ENCODE peak calls at places on chromosomes 6 and 20, in seven cellular contexts. P, E, U, L, Q, N and X are unnamed samples.

GRCh38 chr6:168851460-168852103 is 402.1 kb downstream of the THBS2 start:
- DNase-seq in P (no peak), E (no peak), U (no peak), L (no peak), Q (no peak), N (no peak), X (peak)

GRCh38 chr20:32437391-32438074 is 79.4 kb downstream of the ASXL1 start:
- DNase-seq in P (no peak), E (no peak), U (no peak), L (no peak), Q (no peak), N (no peak), X (no peak)

GRCh38 chr6:43253401-43253800 is 10.1 kb downstream of the TTBK1 start:
- DNase-seq in P (no peak), E (no peak), U (no peak), L (no peak), Q (no peak), N (no peak), X (no peak)

GRCh38 chr6:91926827-91927226 is 1340.0 kb upstream of the MAP3K7 start:
- DNase-seq in P (no peak), E (no peak), U (no peak), L (no peak), Q (peak), N (no peak), X (no peak)

GRCh38 chr6:11384531-11385309 is 152.3 kb upstream of the NEDD9 start:
- DNase-seq in P (no peak), E (no peak), U (no peak), L (no peak), Q (no peak), N (no peak), X (no peak)

GRCh38 chr6:108676555-108676954 is 115.8 kb downstream of the FOXO3 start:
- DNase-seq in P (no peak), E (no peak), U (no peak), L (no peak), Q (no peak), N (no peak), X (no peak)

GRCh38 chr6:36171573-36171972 is 25.0 kb upstream of the BRPF3 start:
- DNase-seq in P (no peak), E (no peak), U (no peak), L (no peak), Q (no peak), N (no peak), X (no peak)

GRCh38 chr20:49747707-49748524 is 34.2 kb upstream of the B4GALT5 start:
- DNase-seq in P (peak), E (no peak), U (no peak), L (peak), Q (peak), N (peak), X (peak)

GRCh38 chr20:21191839-21192238 is 66.0 kb downstream of the KIZ start:
- DNase-seq in P (no peak), E (no peak), U (peak), L (no peak), Q (no peak), N (no peak), X (peak)

GRCh38 chr20:44559302-44559701 is 23.1 kb upstream of the PKIG start:
- DNase-seq in P (no peak), E (no peak), U (no peak), L (no peak), Q (no peak), N (no peak), X (no peak)

GRCh38 chr20:50569864-50570836 is 60.0 kb downstream of the PTPN1 start:
- DNase-seq in P (no peak), E (no peak), U (peak), L (no peak), Q (no peak), N (no peak), X (peak)

GRCh38 chr6:162249907-162250642 is 477.5 kb downstream of the PRKN start:
- DNase-seq in P (no peak), E (no peak), U (no peak), L (no peak), Q (no peak), N (no peak), X (no peak)

GRCh38 chr6:33696538-33697518 is 14.7 kb downstream of the UQCC2 start:
- DNase-seq in P (peak), E (no peak), U (no peak), L (peak), Q (no peak), N (peak), X (peak)

GRCh38 chr6:43367245-43367984 is 2.0 kb downstream of the ZNF318 start:
- DNase-seq in P (no peak), E (no peak), U (no peak), L (no peak), Q (no peak), N (no peak), X (no peak)

GRCh38 chr6:35081426-35081851 is 59.7 kb downstream of the TCP11 start:
- DNase-seq in P (no peak), E (no peak), U (no peak), L (peak), Q (no peak), N (peak), X (peak)

GRCh38 chr6:16776394-16777017 is 15.2 kb upstream of the ATXN1 start:
- DNase-seq in P (no peak), E (no peak), U (no peak), L (peak), Q (no peak), N (no peak), X (peak)

GRCh38 chr20:22744341-22745193 is 160.2 kb upstream of the FOXA2 start:
- DNase-seq in P (no peak), E (no peak), U (no peak), L (no peak), Q (no peak), N (no peak), X (peak)

GRCh38 chr6:140436023-140436811 is 1061.8 kb upstream of the CITED2 start:
- DNase-seq in P (no peak), E (no peak), U (peak), L (no peak), Q (no peak), N (no peak), X (peak)

GRCh38 chr6:143516700-143517446 is 5.4 kb upstream of the FUCA2 start:
- DNase-seq in P (no peak), E (no peak), U (no peak), L (no peak), Q (no peak), N (no peak), X (no peak)

GRCh38 chr6:143514996-143515760 is 3.7 kb upstream of the FUCA2 start:
- DNase-seq in P (peak), E (no peak), U (no peak), L (no peak), Q (peak), N (no peak), X (no peak)

GRCh38 chr6:143515766-143516355 is 4.3 kb upstream of the FUCA2 start:
- DNase-seq in P (no peak), E (no peak), U (no peak), L (no peak), Q (no peak), N (no peak), X (no peak)

GRCh38 chr6:143510991-143511891 is at the start of gene FUCA2:
- DNase-seq in P (peak), E (peak), U (peak), L (peak), Q (peak), N (peak), X (peak)

GRCh38 chr6:143513410-143513809 is 1.9 kb upstream of the FUCA2 start:
- DNase-seq in P (peak), E (peak), U (peak), L (no peak), Q (no peak), N (peak), X (peak)
- TF ChIP-seq CTCF in P (peak), E (peak), U (peak), L (peak), Q (no peak), N (no peak), X (peak)

GRCh38 chr6:132598473-132598872 is 8.9 kb upstream of the TAAR5 start:
- DNase-seq in P (no peak), E (no peak), U (peak), L (no peak), Q (no peak), N (no peak), X (no peak)
- TF ChIP-seq CTCF in P (no peak), E (no peak), U (peak), L (no peak), Q (no peak), N (no peak), X (peak)

DNA sequence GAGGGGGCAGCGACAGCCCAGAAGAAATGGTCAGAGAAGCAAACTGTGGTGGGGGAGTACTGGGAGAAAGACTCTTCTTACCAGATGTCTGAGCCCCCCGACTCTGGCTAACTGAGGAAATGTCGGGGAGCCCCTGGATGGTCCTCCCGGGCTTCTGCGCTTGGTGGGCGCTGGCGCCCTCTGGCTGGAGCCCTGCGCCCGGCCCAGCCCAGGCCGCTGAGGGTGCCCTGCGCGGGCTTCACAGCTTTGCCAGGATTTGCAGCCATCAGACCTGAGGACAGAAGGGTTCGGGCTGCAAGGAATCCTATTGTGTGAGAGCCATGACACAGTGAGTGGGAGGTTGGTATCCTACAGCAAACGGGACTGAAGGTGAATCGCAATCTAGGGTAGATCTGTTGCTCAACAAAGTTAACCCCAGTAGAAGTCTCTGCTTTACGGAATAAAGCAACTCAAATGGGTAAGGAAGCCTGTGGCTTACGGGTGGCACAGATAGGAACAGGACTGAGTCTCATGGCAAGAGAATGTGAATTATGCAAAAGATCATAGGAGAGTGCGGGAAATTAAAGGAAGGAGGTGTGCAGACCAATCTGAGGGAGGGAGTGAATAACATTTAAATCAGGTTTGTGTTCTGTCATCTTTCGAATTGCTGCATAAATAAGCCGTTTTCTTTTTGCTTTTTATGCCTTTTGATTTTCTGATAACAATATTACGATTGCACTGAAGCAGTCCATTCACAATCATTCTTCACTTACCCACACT is 719 bp upstream of the RCAN2 start:
- DNase-seq in P (peak), E (no peak), U (peak), L (peak), Q (peak), N (peak), X (peak)
- TF ChIP-seq CTCF in P (peak), E (no peak), U (no peak), L (peak), Q (no peak), N (no peak), X (peak)

DNA sequence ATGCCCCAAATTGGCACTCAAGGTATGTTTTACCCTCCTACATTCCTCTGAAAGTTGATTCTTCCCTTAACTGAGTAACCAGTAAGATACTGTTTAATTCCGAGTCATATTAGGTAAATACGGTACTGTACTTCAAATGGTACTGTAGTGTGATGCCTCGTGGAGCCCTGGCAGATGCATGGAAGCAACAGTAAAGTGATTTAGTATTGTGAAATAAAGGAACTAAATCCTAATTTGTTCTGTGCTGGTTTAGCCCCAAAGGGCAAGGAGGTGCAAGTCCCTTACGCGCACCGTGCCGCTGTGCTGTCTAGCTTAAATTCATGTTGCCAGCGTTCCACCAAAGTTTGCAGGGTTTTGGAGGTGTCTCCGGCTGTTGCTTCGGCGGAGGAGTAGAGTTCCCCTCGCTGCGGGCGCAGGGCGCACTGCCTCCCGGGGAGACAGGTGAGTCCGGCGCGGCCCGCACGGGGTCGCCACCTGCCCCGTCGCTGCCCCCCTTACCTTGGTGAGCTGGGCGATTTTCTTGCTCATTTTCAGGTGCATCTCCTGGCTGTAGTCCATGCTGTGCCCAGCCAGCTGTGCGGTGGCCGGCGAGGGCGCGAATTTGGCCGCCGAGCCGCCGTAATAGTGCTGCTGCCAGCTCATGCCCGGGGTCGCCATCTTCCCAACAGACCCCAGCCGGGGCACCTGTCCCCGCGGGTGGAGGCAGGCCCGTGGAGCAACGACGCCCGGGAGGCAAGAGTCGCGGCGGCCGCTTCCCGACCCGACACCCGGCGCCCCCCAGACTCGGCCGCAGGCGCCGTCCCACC is 618 bp downstream of the FAM184A start:
- DNase-seq in P (peak), E (peak), U (peak), L (peak), Q (peak), N (peak), X (peak)
- TF ChIP-seq CTCF in P (no peak), E (peak), U (no peak), L (peak), Q (no peak), N (no peak), X (no peak)

DNA sequence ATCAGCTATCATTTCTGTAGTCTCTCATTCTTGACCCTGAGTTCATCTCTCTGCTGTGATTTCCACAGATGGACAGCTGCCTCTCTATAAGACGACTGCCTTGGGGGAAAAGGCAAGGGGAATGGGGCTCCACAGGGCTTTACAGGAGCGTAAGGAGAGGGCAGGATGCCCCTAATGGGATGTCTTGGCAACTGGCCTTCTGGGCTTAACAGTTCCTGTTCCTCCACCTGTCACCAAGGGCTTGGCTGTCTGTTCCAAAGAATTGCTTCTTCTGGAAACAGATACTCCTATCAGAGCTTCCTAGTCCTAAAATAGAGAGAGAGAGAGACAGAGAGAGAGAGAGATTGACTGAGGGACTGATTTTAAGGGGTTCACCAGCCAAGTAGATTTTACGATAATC is 181.9 kb downstream of the TMEM200A start:
- DNase-seq in P (no peak), E (no peak), U (no peak), L (no peak), Q (no peak), N (no peak), X (no peak)
- TF ChIP-seq CTCF in P (no peak), E (no peak), U (no peak), L (no peak), Q (no peak), N (no peak), X (no peak)